ENCODE peak calls at places on chromosomes 13 and 19, in ten cellular contexts. B is glutamatergic neuron; W is dorsolateral prefrontal cortex; F is lower leg skin; P is AG09319; O is GM06990; U is cardiac muscle cell; A is WERI-Rb-1; K is cardiac fibroblast; E is CD4-positive, alpha-beta T cell. N is an unnamed sample.
A peak's percentile ranks its signal among the peaks of the same experiment; 100 is the strongest.

GRCh38 chr13:100715604-100716003 is 41.0 kb upstream of the TMTC4 start:
- DNase-seq in O (no peak), W (no peak), B (no peak), P (no peak), E (no peak), K (no peak), U (no peak), A (no peak), F (no peak), N (no peak)

GRCh38 chr19:12701596-12702282 is 5.3 kb upstream of the FBXW9 start:
- DNase-seq in E (no peak), A (peak; percentile 55), P (no peak), K (no peak), U (no peak), W (no peak), F (no peak), B (no peak), O (no peak), N (no peak)

GRCh38 chr13:49240017-49240416 is 7.7 kb upstream of the CDADC1 start:
- DNase-seq in P (no peak), A (peak; percentile 11), E (no peak), F (no peak), B (no peak), W (no peak), U (peak; percentile 2), O (no peak), K (peak; percentile 40), N (no peak)

GRCh38 chr13:46866150-46866549 is 30.7 kb downstream of the HTR2A start:
- DNase-seq in O (no peak), K (peak; percentile 80), U (peak; percentile 24), B (peak; percentile 54), F (no peak), A (peak; percentile 36), W (no peak), E (no peak), P (peak; percentile 27), N (peak; percentile 11)

GRCh38 chr13:49256841-49257240 is 9.1 kb downstream of the CDADC1 start:
- DNase-seq in F (no peak), W (no peak), K (peak; percentile 43), O (no peak), U (no peak), E (no peak), B (no peak), A (no peak), P (peak; percentile 35), N (no peak)

GRCh38 chr19:51407631-51408131 is 9.8 kb downstream of the SIGLEC10 start:
- DNase-seq in P (no peak), K (peak; percentile 44), O (no peak), U (peak; percentile 45), E (no peak), B (no peak), W (no peak), F (no peak), A (peak; percentile 64), N (no peak)

GRCh38 chr13:75149781-75150180 is 332.2 kb downstream of the TBC1D4 start:
- DNase-seq in O (no peak), A (no peak), U (no peak), E (no peak), W (no peak), B (no peak), P (no peak), F (no peak), K (no peak), N (no peak)

GRCh38 chr13:114282143-114282685 is 813 bp downstream of the UPF3A start:
- DNase-seq in K (peak; percentile 79), P (no peak), O (peak; percentile 86), W (no peak), F (peak; percentile 88), E (peak; percentile 41), A (peak; percentile 58), U (peak; percentile 73), B (peak; percentile 52), N (peak; percentile 27)

GRCh38 chr13:30038884-30039283 is 188.5 kb upstream of the UBL3 start:
- DNase-seq in F (no peak), B (no peak), E (no peak), A (peak; percentile 20), O (no peak), U (no peak), K (peak; percentile 24), P (peak; percentile 52), W (no peak), N (no peak)

GRCh38 chr13:88285329-88285728 is 614.2 kb downstream of the SLITRK5 start:
- DNase-seq in P (no peak), E (no peak), K (no peak), U (no peak), W (no peak), F (no peak), B (no peak), A (no peak), O (no peak), N (no peak)

DNA sequence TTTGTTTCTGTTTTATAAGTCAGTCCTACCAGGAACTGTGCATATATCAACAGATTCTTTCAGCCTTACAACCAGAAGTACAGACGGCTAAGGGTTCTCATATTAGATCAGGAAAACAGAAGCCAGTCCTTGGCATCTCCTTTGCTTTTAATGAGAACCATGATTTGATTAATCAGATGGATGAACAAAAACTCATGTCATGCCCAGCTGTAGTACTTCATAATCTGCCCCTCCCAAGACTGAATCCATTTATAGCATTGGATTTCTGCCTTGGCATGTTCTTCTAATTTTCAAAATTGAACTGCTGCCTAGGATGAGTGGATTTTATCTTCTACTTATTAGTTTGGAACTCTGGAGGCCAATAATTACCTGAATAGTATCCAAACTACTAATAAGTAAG is 617.2 kb downstream of the SLITRK5 start:
- DNase-seq in O (no peak), A (no peak), P (no peak), E (no peak), F (no peak), W (no peak), B (no peak), U (no peak), K (no peak), N (no peak)
- TF ChIP-seq CTCF in O (no peak), A (no peak), P (no peak), E (no peak), F (no peak), W (no peak), B (no peak), U (no peak), K (no peak), N (no peak)

GRCh38 chr13:79645569-79645968 is 164.6 kb downstream of the NDFIP2 start:
- DNase-seq in E (no peak), U (no peak), K (no peak), O (no peak), W (no peak), P (no peak), A (no peak), B (no peak), F (no peak), N (no peak)

GRCh38 chr13:79637086-79637763 is 156.3 kb downstream of the NDFIP2 start:
- DNase-seq in U (peak; percentile 30), B (no peak), A (no peak), P (no peak), K (peak; percentile 90), W (no peak), F (no peak), O (no peak), E (no peak), N (no peak)

GRCh38 chr13:79647518-79647917 is 166.6 kb downstream of the NDFIP2 start:
- DNase-seq in A (no peak), O (no peak), U (no peak), P (no peak), E (no peak), F (no peak), W (no peak), K (no peak), B (no peak), N (no peak)

GRCh38 chr13:79646880-79647279 is 165.9 kb downstream of the NDFIP2 start:
- DNase-seq in B (no peak), O (no peak), W (no peak), U (no peak), E (no peak), A (no peak), P (no peak), K (no peak), F (no peak), N (no peak)

DNA sequence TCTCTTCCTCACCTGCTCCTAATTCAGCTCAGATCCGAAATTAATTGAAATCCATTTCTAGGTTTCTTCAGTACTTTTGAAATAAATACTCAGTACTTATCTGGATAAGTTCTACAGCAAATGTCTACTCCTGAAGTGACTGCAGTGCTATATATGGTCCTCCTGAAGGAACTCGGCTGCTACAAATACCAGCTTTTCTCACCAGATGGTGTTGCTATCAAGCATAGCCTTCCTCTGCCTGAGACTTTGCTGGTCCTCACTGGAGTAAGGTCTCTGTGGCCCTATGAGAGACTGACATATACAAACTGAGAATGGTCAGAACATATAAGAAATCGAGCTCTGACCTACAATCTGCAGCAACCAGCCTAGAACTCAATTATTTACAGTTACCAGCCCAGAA is 161.6 kb downstream of the NDFIP2 start:
- DNase-seq in U (no peak), E (no peak), A (no peak), P (no peak), O (no peak), B (no peak), F (no peak), W (no peak), K (peak; percentile 14), N (no peak)
- TF ChIP-seq CTCF in U (no peak), E (no peak), A (no peak), P (no peak), O (no peak), B (no peak), F (no peak), W (no peak), K (no peak), N (no peak)

GRCh38 chr19:23075031-23075733 is 41.6 kb upstream of the ZNF730 start:
- DNase-seq in U (peak; percentile 85), A (peak; percentile 91), W (peak; percentile 44), K (peak; percentile 73), F (peak; percentile 85), P (no peak), O (peak; percentile 86), E (no peak), B (peak; percentile 93), N (peak; percentile 76)
- TF ChIP-seq CTCF in U (no peak), A (no peak), W (no peak), K (no peak), F (no peak), P (no peak), O (no peak), E (no peak), B (no peak), N (no peak)

DNA sequence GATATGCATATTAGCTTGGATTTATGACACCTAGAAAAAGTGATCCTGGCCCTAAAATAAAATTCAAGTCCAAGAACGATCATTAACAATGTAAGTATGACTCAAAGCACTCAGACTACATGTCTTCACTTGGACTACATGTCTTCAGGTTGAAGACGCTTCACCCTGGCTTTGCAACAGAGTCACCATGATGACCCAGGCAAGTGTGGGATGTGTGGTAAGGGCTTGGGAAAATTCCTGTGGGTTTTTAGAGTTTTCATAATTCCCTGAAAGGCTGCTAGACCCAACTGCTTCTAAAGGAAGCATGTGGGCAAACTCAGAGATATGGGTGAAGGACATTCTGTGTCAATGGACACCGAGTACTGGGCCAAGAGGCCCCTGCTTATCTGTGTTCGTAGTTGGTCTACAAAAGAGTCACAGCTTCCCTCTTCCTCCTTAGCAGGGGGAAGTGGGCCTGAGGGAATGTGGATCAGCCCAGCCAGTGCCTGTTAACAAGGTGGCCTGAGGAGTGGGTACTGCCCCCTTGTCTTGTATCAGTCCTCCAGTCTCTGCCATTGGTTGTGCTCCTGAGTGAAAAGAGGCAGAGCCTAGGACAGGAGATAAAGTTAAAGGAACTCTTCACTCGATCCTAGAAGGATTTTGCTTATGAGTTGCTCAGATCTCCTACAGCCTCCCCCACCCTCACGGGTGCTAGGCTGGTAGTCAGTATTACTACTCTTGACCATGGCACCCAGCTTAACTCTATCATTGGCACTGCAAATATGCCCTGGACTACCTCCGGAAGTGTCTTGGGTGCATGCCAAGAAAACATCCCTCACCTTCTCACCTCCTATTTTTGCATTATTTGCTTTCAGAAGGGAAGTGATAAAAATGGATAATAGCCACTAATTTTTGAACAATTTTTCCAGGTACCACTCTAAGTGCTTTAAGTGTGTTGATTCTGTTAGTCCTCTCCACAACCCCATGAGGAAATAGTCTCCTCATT is 406.3 kb downstream of the COG6 start:
- DNase-seq in U (no peak), A (no peak), B (no peak), P (no peak), K (peak; percentile 68), O (no peak), F (no peak), E (no peak), W (no peak), N (no peak)
- TF ChIP-seq CTCF in U (no peak), A (no peak), B (no peak), P (no peak), K (no peak), O (no peak), F (no peak), E (no peak), W (no peak), N (no peak)